ENCODE peak calls at places on chromosomes 1 and 21, in five cellular contexts. One of them, this sample, is unnamed.

GRCh38 chr1:205318231-205318991 is 3.1 kb downstream of the NUAK2 start:
- DNase-seq in left ventricle myocardium superior: no peak
- DNase-seq in psoas muscle: no peak
- DNase-seq in GF-D8: no peak
- DNase-seq in stimulated activated effector memory CD8-positive, alpha-beta T cell treated with anti-CD3 and anti-CD28 coated beads, Interleukin-12 subunit alpha, Interleukin-12 subunit beta, amount 100 ng/mL, for 72 hours: no peak
- DNase-seq in this sample: no peak

GRCh38 chr1:109186704-109187071 is 27.0 kb upstream of the SARS1 start:
- DNase-seq in left ventricle myocardium superior: peak
- DNase-seq in psoas muscle: no peak
- DNase-seq in GF-D8: no peak
- DNase-seq in stimulated activated effector memory CD8-positive, alpha-beta T cell treated with anti-CD3 and anti-CD28 coated beads, Interleukin-12 subunit alpha, Interleukin-12 subunit beta, amount 100 ng/mL, for 72 hours: no peak
- DNase-seq in this sample: no peak

GRCh38 chr1:64915381-64916274 is 50.7 kb downstream of the JAK1 start:
- DNase-seq in left ventricle myocardium superior: no peak
- DNase-seq in psoas muscle: no peak
- DNase-seq in GF-D8: no peak
- DNase-seq in stimulated activated effector memory CD8-positive, alpha-beta T cell treated with anti-CD3 and anti-CD28 coated beads, Interleukin-12 subunit alpha, Interleukin-12 subunit beta, amount 100 ng/mL, for 72 hours: no peak
- DNase-seq in this sample: peak

GRCh38 chr1:50970508-50970885 is 452 bp downstream of the CDKN2C start:
- DNase-seq in left ventricle myocardium superior: no peak
- DNase-seq in psoas muscle: no peak
- DNase-seq in GF-D8: no peak
- DNase-seq in stimulated activated effector memory CD8-positive, alpha-beta T cell treated with anti-CD3 and anti-CD28 coated beads, Interleukin-12 subunit alpha, Interleukin-12 subunit beta, amount 100 ng/mL, for 72 hours: no peak
- DNase-seq in this sample: no peak

GRCh38 chr1:171389176-171389575 is 75.2 kb downstream of the FMO4 start:
- DNase-seq in left ventricle myocardium superior: no peak
- DNase-seq in psoas muscle: no peak
- DNase-seq in GF-D8: no peak
- DNase-seq in stimulated activated effector memory CD8-positive, alpha-beta T cell treated with anti-CD3 and anti-CD28 coated beads, Interleukin-12 subunit alpha, Interleukin-12 subunit beta, amount 100 ng/mL, for 72 hours: no peak
- DNase-seq in this sample: no peak

GRCh38 chr1:113178522-113178921 is 105.5 kb downstream of the LRIG2 start:
- DNase-seq in left ventricle myocardium superior: no peak
- DNase-seq in psoas muscle: no peak
- DNase-seq in GF-D8: no peak
- DNase-seq in stimulated activated effector memory CD8-positive, alpha-beta T cell treated with anti-CD3 and anti-CD28 coated beads, Interleukin-12 subunit alpha, Interleukin-12 subunit beta, amount 100 ng/mL, for 72 hours: no peak
- DNase-seq in this sample: no peak

GRCh38 chr1:36707221-36707620 is 224.5 kb upstream of the CSF3R start:
- DNase-seq in left ventricle myocardium superior: no peak
- DNase-seq in psoas muscle: no peak
- DNase-seq in GF-D8: no peak
- DNase-seq in stimulated activated effector memory CD8-positive, alpha-beta T cell treated with anti-CD3 and anti-CD28 coated beads, Interleukin-12 subunit alpha, Interleukin-12 subunit beta, amount 100 ng/mL, for 72 hours: no peak
- DNase-seq in this sample: no peak

GRCh38 chr1:168386492-168386891 is 105.8 kb downstream of the TBX19 start:
- DNase-seq in left ventricle myocardium superior: no peak
- DNase-seq in psoas muscle: no peak
- DNase-seq in GF-D8: no peak
- DNase-seq in stimulated activated effector memory CD8-positive, alpha-beta T cell treated with anti-CD3 and anti-CD28 coated beads, Interleukin-12 subunit alpha, Interleukin-12 subunit beta, amount 100 ng/mL, for 72 hours: no peak
- DNase-seq in this sample: no peak

GRCh38 chr1:201538618-201539551 is at the start of gene NAV1:
- DNase-seq in left ventricle myocardium superior: peak
- DNase-seq in psoas muscle: peak
- DNase-seq in GF-D8: peak
- DNase-seq in stimulated activated effector memory CD8-positive, alpha-beta T cell treated with anti-CD3 and anti-CD28 coated beads, Interleukin-12 subunit alpha, Interleukin-12 subunit beta, amount 100 ng/mL, for 72 hours: no peak
- DNase-seq in this sample: no peak

GRCh38 chr1:115725600-115725999 is 42.9 kb downstream of the CASQ2 start:
- DNase-seq in left ventricle myocardium superior: no peak
- DNase-seq in psoas muscle: no peak
- DNase-seq in GF-D8: no peak
- DNase-seq in stimulated activated effector memory CD8-positive, alpha-beta T cell treated with anti-CD3 and anti-CD28 coated beads, Interleukin-12 subunit alpha, Interleukin-12 subunit beta, amount 100 ng/mL, for 72 hours: no peak
- DNase-seq in this sample: no peak

GRCh38 chr1:146039844-146040194 is 18.3 kb upstream of the HJV start:
- DNase-seq in left ventricle myocardium superior: no peak
- DNase-seq in psoas muscle: no peak
- DNase-seq in GF-D8: no peak
- DNase-seq in stimulated activated effector memory CD8-positive, alpha-beta T cell treated with anti-CD3 and anti-CD28 coated beads, Interleukin-12 subunit alpha, Interleukin-12 subunit beta, amount 100 ng/mL, for 72 hours: no peak
- DNase-seq in this sample: no peak

GRCh38 chr21:15283789-15284188 is 219.0 kb upstream of the NRIP1 start:
- DNase-seq in left ventricle myocardium superior: no peak
- DNase-seq in psoas muscle: no peak
- DNase-seq in GF-D8: no peak
- DNase-seq in stimulated activated effector memory CD8-positive, alpha-beta T cell treated with anti-CD3 and anti-CD28 coated beads, Interleukin-12 subunit alpha, Interleukin-12 subunit beta, amount 100 ng/mL, for 72 hours: no peak
- DNase-seq in this sample: no peak

GRCh38 chr1:110161822-110162221 is 11.5 kb downstream of the SLC6A17 start:
- DNase-seq in left ventricle myocardium superior: no peak
- DNase-seq in psoas muscle: no peak
- DNase-seq in GF-D8: no peak
- DNase-seq in stimulated activated effector memory CD8-positive, alpha-beta T cell treated with anti-CD3 and anti-CD28 coated beads, Interleukin-12 subunit alpha, Interleukin-12 subunit beta, amount 100 ng/mL, for 72 hours: no peak
- DNase-seq in this sample: no peak

GRCh38 chr1:154006136-154006535 is 15.6 kb downstream of the RPS27 start:
- DNase-seq in left ventricle myocardium superior: no peak
- DNase-seq in psoas muscle: no peak
- DNase-seq in GF-D8: no peak
- DNase-seq in stimulated activated effector memory CD8-positive, alpha-beta T cell treated with anti-CD3 and anti-CD28 coated beads, Interleukin-12 subunit alpha, Interleukin-12 subunit beta, amount 100 ng/mL, for 72 hours: no peak
- DNase-seq in this sample: no peak

GRCh38 chr1:24391882-24392603 is 21.5 kb downstream of the STPG1 start:
- DNase-seq in left ventricle myocardium superior: peak
- DNase-seq in psoas muscle: peak
- DNase-seq in GF-D8: no peak
- DNase-seq in stimulated activated effector memory CD8-positive, alpha-beta T cell treated with anti-CD3 and anti-CD28 coated beads, Interleukin-12 subunit alpha, Interleukin-12 subunit beta, amount 100 ng/mL, for 72 hours: peak
- DNase-seq in this sample: no peak

GRCh38 chr1:111516008-111516535 is 12.6 kb upstream of the ADORA3 start:
- DNase-seq in left ventricle myocardium superior: peak
- DNase-seq in psoas muscle: peak
- DNase-seq in GF-D8: peak
- DNase-seq in stimulated activated effector memory CD8-positive, alpha-beta T cell treated with anti-CD3 and anti-CD28 coated beads, Interleukin-12 subunit alpha, Interleukin-12 subunit beta, amount 100 ng/mL, for 72 hours: no peak
- DNase-seq in this sample: no peak

GRCh38 chr1:197471248-197472035 is 203.4 kb downstream of the CRB1 start:
- DNase-seq in left ventricle myocardium superior: no peak
- DNase-seq in psoas muscle: no peak
- DNase-seq in GF-D8: no peak
- DNase-seq in stimulated activated effector memory CD8-positive, alpha-beta T cell treated with anti-CD3 and anti-CD28 coated beads, Interleukin-12 subunit alpha, Interleukin-12 subunit beta, amount 100 ng/mL, for 72 hours: no peak
- DNase-seq in this sample: no peak

GRCh38 chr21:41168391-41169257 is 664 bp downstream of the BACE2 start:
- DNase-seq in left ventricle myocardium superior: peak
- DNase-seq in psoas muscle: peak
- DNase-seq in GF-D8: no peak
- DNase-seq in stimulated activated effector memory CD8-positive, alpha-beta T cell treated with anti-CD3 and anti-CD28 coated beads, Interleukin-12 subunit alpha, Interleukin-12 subunit beta, amount 100 ng/mL, for 72 hours: no peak
- DNase-seq in this sample: no peak

GRCh38 chr1:83029050-83029449 is 969.9 kb downstream of the TTLL7 start:
- DNase-seq in left ventricle myocardium superior: no peak
- DNase-seq in psoas muscle: no peak
- DNase-seq in GF-D8: no peak
- DNase-seq in stimulated activated effector memory CD8-positive, alpha-beta T cell treated with anti-CD3 and anti-CD28 coated beads, Interleukin-12 subunit alpha, Interleukin-12 subunit beta, amount 100 ng/mL, for 72 hours: no peak
- DNase-seq in this sample: no peak

GRCh38 chr1:62530516-62531154 is 66.7 kb upstream of the ANGPTL3 start:
- DNase-seq in left ventricle myocardium superior: peak
- DNase-seq in psoas muscle: no peak
- DNase-seq in GF-D8: no peak
- DNase-seq in stimulated activated effector memory CD8-positive, alpha-beta T cell treated with anti-CD3 and anti-CD28 coated beads, Interleukin-12 subunit alpha, Interleukin-12 subunit beta, amount 100 ng/mL, for 72 hours: no peak
- DNase-seq in this sample: peak

GRCh38 chr1:198162091-198162767 is 5.4 kb downstream of the NEK7 start:
- DNase-seq in left ventricle myocardium superior: peak
- DNase-seq in psoas muscle: no peak
- DNase-seq in GF-D8: peak
- DNase-seq in stimulated activated effector memory CD8-positive, alpha-beta T cell treated with anti-CD3 and anti-CD28 coated beads, Interleukin-12 subunit alpha, Interleukin-12 subunit beta, amount 100 ng/mL, for 72 hours: no peak
- DNase-seq in this sample: no peak

GRCh38 chr1:198929961-198930599 is 291.2 kb downstream of the PTPRC start:
- DNase-seq in left ventricle myocardium superior: no peak
- DNase-seq in psoas muscle: no peak
- DNase-seq in GF-D8: peak
- DNase-seq in stimulated activated effector memory CD8-positive, alpha-beta T cell treated with anti-CD3 and anti-CD28 coated beads, Interleukin-12 subunit alpha, Interleukin-12 subunit beta, amount 100 ng/mL, for 72 hours: no peak
- DNase-seq in this sample: no peak

GRCh38 chr1:85617582-85618237 is 37.1 kb downstream of the CCN1 start:
- DNase-seq in left ventricle myocardium superior: no peak
- DNase-seq in psoas muscle: no peak
- DNase-seq in GF-D8: no peak
- DNase-seq in stimulated activated effector memory CD8-positive, alpha-beta T cell treated with anti-CD3 and anti-CD28 coated beads, Interleukin-12 subunit alpha, Interleukin-12 subunit beta, amount 100 ng/mL, for 72 hours: no peak
- DNase-seq in this sample: no peak

GRCh38 chr1:36824390-36824861 is 209.9 kb downstream of the GRIK3 start:
- DNase-seq in left ventricle myocardium superior: no peak
- DNase-seq in psoas muscle: no peak
- DNase-seq in GF-D8: no peak
- DNase-seq in stimulated activated effector memory CD8-positive, alpha-beta T cell treated with anti-CD3 and anti-CD28 coated beads, Interleukin-12 subunit alpha, Interleukin-12 subunit beta, amount 100 ng/mL, for 72 hours: no peak
- DNase-seq in this sample: no peak

GRCh38 chr1:43256675-43257570 is 12.9 kb upstream of the TMEM125 start:
- DNase-seq in left ventricle myocardium superior: no peak
- DNase-seq in psoas muscle: no peak
- DNase-seq in GF-D8: no peak
- DNase-seq in stimulated activated effector memory CD8-positive, alpha-beta T cell treated with anti-CD3 and anti-CD28 coated beads, Interleukin-12 subunit alpha, Interleukin-12 subunit beta, amount 100 ng/mL, for 72 hours: no peak
- DNase-seq in this sample: no peak

GRCh38 chr1:166905930-166906329 is 29.9 kb upstream of the TADA1 start:
- DNase-seq in left ventricle myocardium superior: no peak
- DNase-seq in psoas muscle: no peak
- DNase-seq in GF-D8: no peak
- DNase-seq in stimulated activated effector memory CD8-positive, alpha-beta T cell treated with anti-CD3 and anti-CD28 coated beads, Interleukin-12 subunit alpha, Interleukin-12 subunit beta, amount 100 ng/mL, for 72 hours: no peak
- DNase-seq in this sample: no peak

GRCh38 chr1:224123136-224123535 is 9.2 kb downstream of the FBXO28 start:
- DNase-seq in left ventricle myocardium superior: no peak
- DNase-seq in psoas muscle: no peak
- DNase-seq in GF-D8: no peak
- DNase-seq in stimulated activated effector memory CD8-positive, alpha-beta T cell treated with anti-CD3 and anti-CD28 coated beads, Interleukin-12 subunit alpha, Interleukin-12 subunit beta, amount 100 ng/mL, for 72 hours: no peak
- DNase-seq in this sample: no peak

GRCh38 chr1:230542054-230542453 is 100.2 kb upstream of the COG2 start:
- DNase-seq in left ventricle myocardium superior: no peak
- DNase-seq in psoas muscle: no peak
- DNase-seq in GF-D8: no peak
- DNase-seq in stimulated activated effector memory CD8-positive, alpha-beta T cell treated with anti-CD3 and anti-CD28 coated beads, Interleukin-12 subunit alpha, Interleukin-12 subunit beta, amount 100 ng/mL, for 72 hours: no peak
- DNase-seq in this sample: no peak

GRCh38 chr1:94081566-94082344 is 39.2 kb downstream of the ABCA4 start:
- DNase-seq in left ventricle myocardium superior: no peak
- DNase-seq in psoas muscle: no peak
- DNase-seq in GF-D8: no peak
- DNase-seq in stimulated activated effector memory CD8-positive, alpha-beta T cell treated with anti-CD3 and anti-CD28 coated beads, Interleukin-12 subunit alpha, Interleukin-12 subunit beta, amount 100 ng/mL, for 72 hours: no peak
- DNase-seq in this sample: no peak

GRCh38 chr1:83547903-83548302 is 451.0 kb downstream of the TTLL7 start:
- DNase-seq in left ventricle myocardium superior: no peak
- DNase-seq in psoas muscle: no peak
- DNase-seq in GF-D8: no peak
- DNase-seq in stimulated activated effector memory CD8-positive, alpha-beta T cell treated with anti-CD3 and anti-CD28 coated beads, Interleukin-12 subunit alpha, Interleukin-12 subunit beta, amount 100 ng/mL, for 72 hours: no peak
- DNase-seq in this sample: no peak

GRCh38 chr1:36156329-36157114 is 562 bp downstream of the MAP7D1 start:
- DNase-seq in left ventricle myocardium superior: peak
- DNase-seq in psoas muscle: peak
- DNase-seq in GF-D8: no peak
- DNase-seq in stimulated activated effector memory CD8-positive, alpha-beta T cell treated with anti-CD3 and anti-CD28 coated beads, Interleukin-12 subunit alpha, Interleukin-12 subunit beta, amount 100 ng/mL, for 72 hours: peak
- DNase-seq in this sample: no peak

GRCh38 chr1:115976062-115976899 is at the start of gene SLC22A15:
- DNase-seq in left ventricle myocardium superior: peak
- DNase-seq in psoas muscle: peak
- DNase-seq in GF-D8: peak
- DNase-seq in stimulated activated effector memory CD8-positive, alpha-beta T cell treated with anti-CD3 and anti-CD28 coated beads, Interleukin-12 subunit alpha, Interleukin-12 subunit beta, amount 100 ng/mL, for 72 hours: peak
- DNase-seq in this sample: peak

GRCh38 chr1:111538343-111539035 is 35.1 kb upstream of the ADORA3 start:
- DNase-seq in left ventricle myocardium superior: no peak
- DNase-seq in psoas muscle: no peak
- DNase-seq in GF-D8: no peak
- DNase-seq in stimulated activated effector memory CD8-positive, alpha-beta T cell treated with anti-CD3 and anti-CD28 coated beads, Interleukin-12 subunit alpha, Interleukin-12 subunit beta, amount 100 ng/mL, for 72 hours: no peak
- DNase-seq in this sample: no peak

GRCh38 chr1:83954301-83954823 is 44.6 kb downstream of the TTLL7 start:
- DNase-seq in left ventricle myocardium superior: no peak
- DNase-seq in psoas muscle: no peak
- DNase-seq in GF-D8: no peak
- DNase-seq in stimulated activated effector memory CD8-positive, alpha-beta T cell treated with anti-CD3 and anti-CD28 coated beads, Interleukin-12 subunit alpha, Interleukin-12 subunit beta, amount 100 ng/mL, for 72 hours: no peak
- DNase-seq in this sample: no peak

GRCh38 chr1:192702212-192702993 is 66.5 kb downstream of the RGS13 start:
- DNase-seq in left ventricle myocardium superior: no peak
- DNase-seq in psoas muscle: no peak
- DNase-seq in GF-D8: peak
- DNase-seq in stimulated activated effector memory CD8-positive, alpha-beta T cell treated with anti-CD3 and anti-CD28 coated beads, Interleukin-12 subunit alpha, Interleukin-12 subunit beta, amount 100 ng/mL, for 72 hours: no peak
- DNase-seq in this sample: no peak

This sample was measured in RWPE2.